ENCODE peak calls at places on chromosomes 5 and 9, in five cellular contexts. N, H, Y, A and S are unnamed samples.

GRCh38 chr9:95499101-95499676 is 17.6 kb downstream of the PTCH1 start:
- DNase-seq in N (no peak), H (no peak), Y (no peak), A (no peak), S (no peak)

GRCh38 chr5:91028518-91028956 is 354.6 kb downstream of the ARRDC3 start:
- DNase-seq in N (no peak), H (no peak), Y (peak; percentile 55), A (no peak), S (no peak)

GRCh38 chr5:14581333-14581890 is at the start of gene OTULINL:
- DNase-seq in N (peak; percentile 86), H (peak; percentile 79), Y (peak; percentile 89), A (peak; percentile 92), S (peak; percentile 72)

GRCh38 chr5:93677344-93678021 is 63.9 kb downstream of the POU5F2 start:
- DNase-seq in N (no peak), H (peak; percentile 31), Y (peak; percentile 64), A (peak; percentile 53), S (no peak)

GRCh38 chr9:18596920-18597319 is 123.0 kb downstream of the ADAMTSL1 start:
- DNase-seq in N (no peak), H (no peak), Y (no peak), A (no peak), S (no peak)

GRCh38 chr9:86563350-86563749 is 209.1 kb upstream of the TUT7 start:
- DNase-seq in N (no peak), H (no peak), Y (no peak), A (no peak), S (no peak)

GRCh38 chr9:35406183-35406959 is 83.5 kb upstream of the RUSC2 start:
- DNase-seq in N (peak; percentile 25), H (no peak), Y (peak; percentile 70), A (peak; percentile 73), S (peak; percentile 10)

GRCh38 chr5:179166886-179167841 is 107.0 kb downstream of the ZNF354C start:
- DNase-seq in N (peak; percentile 70), H (peak; percentile 44), Y (peak; percentile 74), A (peak; percentile 59), S (peak; percentile 39)

GRCh38 chr5:55850839-55851674 is at the start of gene IL31RA:
- DNase-seq in N (no peak), H (no peak), Y (no peak), A (no peak), S (no peak)

GRCh38 chr5:28517691-28518090 is 1479.3 kb upstream of the CDH9 start:
- DNase-seq in N (no peak), H (no peak), Y (no peak), A (no peak), S (no peak)

GRCh38 chr9:38393128-38393809 is 767 bp downstream of the ALDH1B1 start:
- DNase-seq in N (no peak), H (no peak), Y (no peak), A (no peak), S (peak; percentile 4)

GRCh38 chr9:89277043-89277442 is 34.0 kb upstream of the CKS2 start:
- DNase-seq in N (no peak), H (no peak), Y (no peak), A (no peak), S (no peak)

GRCh38 chr5:79563247-79563590 is 49.0 kb upstream of the TENT2 start:
- DNase-seq in N (no peak), H (no peak), Y (no peak), A (no peak), S (no peak)
- H3K36me3 ChIP-seq in N (no peaks in the 10 kb centered on the region), H (no peaks in the 10 kb centered on the region), Y (no peaks in the 10 kb centered on the region), A (no peaks in the 10 kb centered on the region), S (no peaks in the 10 kb centered on the region)

GRCh38 chr5:111606194-111606593 is 93.9 kb upstream of the STARD4 start:
- DNase-seq in N (no peak), H (no peak), Y (no peak), A (no peak), S (no peak)
- H3K27ac ChIP-seq in N (no peak overlapping the region), H (no peak overlapping the region), Y (no peak overlapping the region), A (no peak overlapping the region), S (no peak overlapping the region)

DNA sequence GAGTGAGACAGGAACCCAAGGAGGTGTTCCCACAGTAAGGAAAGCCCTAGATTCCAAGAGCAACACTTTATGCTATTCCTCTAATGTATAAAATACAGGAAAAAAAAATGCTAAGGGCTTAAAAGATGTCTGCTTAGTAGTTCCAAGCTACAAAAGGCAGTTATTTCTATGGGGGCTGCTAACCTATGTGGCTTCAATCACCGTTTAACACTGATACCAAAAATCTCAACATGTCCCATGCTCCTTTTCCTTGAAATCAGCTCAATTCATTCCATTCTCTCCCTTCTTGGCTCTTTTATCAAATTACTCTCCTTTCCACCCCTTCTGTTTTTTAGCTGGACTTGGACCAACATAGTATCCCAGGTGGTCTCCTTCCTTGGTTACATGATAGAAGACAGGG is 20.6 kb downstream of the CCNH start:
- DNase-seq in N (no peak), H (no peak), Y (no peak), A (no peak), S (no peak)
- H3K36me3 ChIP-seq in N (peaks cover 58% of the 10 kb centered on the region), H (peaks cover 81% of the 10 kb centered on the region), Y (no peaks in the 10 kb centered on the region), A (peaks cover 100% of the 10 kb centered on the region), S (peaks cover 25% of the 10 kb centered on the region)

DNA sequence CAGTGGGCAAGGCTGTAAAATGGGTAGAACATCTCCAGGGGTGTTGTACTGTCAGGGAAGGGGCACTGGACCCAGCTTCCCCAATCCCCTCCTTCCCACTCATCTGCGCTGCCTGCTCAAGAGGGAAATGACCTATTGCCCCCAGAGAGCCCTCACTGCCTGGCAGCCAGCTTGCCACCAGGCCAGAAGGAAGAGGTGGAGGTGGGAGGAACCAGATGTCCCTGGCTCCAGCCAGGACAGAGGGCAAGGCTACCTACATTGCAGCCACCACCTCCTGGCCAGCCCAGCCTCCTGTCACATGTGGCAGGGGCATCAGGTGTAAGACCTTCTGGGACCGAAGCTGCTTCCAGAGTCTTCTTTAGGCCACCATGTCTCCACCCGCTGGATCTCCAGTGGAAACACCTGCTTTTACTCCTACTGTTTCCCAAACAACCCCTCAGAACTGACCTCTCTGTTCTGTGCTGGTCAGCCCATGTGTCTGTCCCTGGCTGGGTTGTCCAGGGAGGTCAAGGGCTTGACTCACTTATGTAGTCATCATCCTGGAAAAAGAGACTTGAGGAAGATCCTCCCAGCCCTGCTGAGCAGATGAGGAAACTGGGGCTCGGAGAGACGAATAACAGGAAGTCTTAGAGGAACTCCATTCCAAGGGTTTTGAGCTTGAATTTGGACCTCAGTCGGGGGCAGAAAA is 42.3 kb downstream of the JADE2 start:
- DNase-seq in N (no peak), H (peak; percentile 57), Y (peak; percentile 62), A (peak; percentile 65), S (no peak)
- H3K27ac ChIP-seq in N (no peak overlapping the region), H (peak overlapping the region; percentile 58), Y (peak overlapping the region; percentile 0), A (peak overlapping the region; percentile 70), S (no peak overlapping the region)

DNA sequence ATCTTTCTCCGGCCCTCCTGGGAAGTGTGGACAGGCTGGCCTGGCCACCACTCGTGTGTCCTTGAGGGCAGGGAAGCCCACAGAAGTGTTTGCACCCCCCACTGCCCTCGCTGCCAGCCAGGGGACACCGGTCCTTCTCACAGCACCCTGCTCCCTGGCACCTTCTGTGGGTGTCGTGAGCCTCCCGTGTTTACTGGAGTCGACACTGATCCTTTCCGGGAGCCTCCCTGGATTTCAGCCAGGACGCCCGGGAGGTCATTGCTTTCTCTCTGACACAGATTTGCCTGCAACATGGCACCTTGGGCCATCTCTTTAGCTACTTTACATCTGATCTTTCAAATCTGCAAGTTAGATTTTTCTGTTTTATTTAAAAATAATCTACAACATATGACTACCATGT is 120.4 kb upstream of the CACNA1B start:
- DNase-seq in N (no peak), H (no peak), Y (no peak), A (no peak), S (no peak)
- H3K36me3 ChIP-seq in N (peaks cover 27% of the 10 kb centered on the region), H (peaks cover 92% of the 10 kb centered on the region), Y (no peaks in the 10 kb centered on the region), A (peaks cover 89% of the 10 kb centered on the region), S (peaks cover 5% of the 10 kb centered on the region)